ENCODE peak calls at places on chromosomes 13 and 19, in nine cellular contexts. U is HT1080; V is heart left ventricle; T is AG10803; J is ecto neural progenitor cell; P is NCI-H1092; Q is naive thymus-derived CD4-positive, alpha-beta T cell; H is stimulated activated CD8-positive, alpha-beta memory T cell treated with anti-CD3 and anti-CD28 coated beads, Interleukin-4, amount 100 ng/mL, for 1 hour; E is GM13976. W is an unnamed sample.

GRCh38 chr19:771332-771785 is 20.4 kb downstream of the MISP start:
- DNase-seq in T (peak), H (no peak), U (peak), P (no peak), V (no peak), E (peak), Q (no peak), J (no peak), W (no peak)

GRCh38 chr13:97369269-97369893 is 64.6 kb upstream of the RAP2A start:
- DNase-seq in H (no peak), E (peak), U (peak), J (no peak), Q (no peak), V (no peak), T (no peak), P (no peak), W (no peak)

GRCh38 chr19:18790566-18791314 is at the start of gene COMP:
- DNase-seq in T (no peak), J (peak), P (no peak), Q (no peak), E (no peak), H (no peak), V (no peak), U (no peak), W (no peak)

GRCh38 chr13:110713981-110714797 is 689 bp downstream of the ING1 start:
- DNase-seq in T (no peak), Q (peak), J (peak), U (no peak), H (peak), P (peak), E (peak), V (peak), W (no peak)

GRCh38 chr19:55451522-55452380 is 8.7 kb upstream of the SHISA7 start:
- DNase-seq in H (no peak), J (peak), P (no peak), V (no peak), E (no peak), U (no peak), Q (no peak), T (no peak), W (no peak)

GRCh38 chr19:41915248-41916032 is 12.8 kb downstream of the ERFL start:
- DNase-seq in H (no peak), T (no peak), U (no peak), P (no peak), Q (no peak), V (no peak), J (no peak), E (no peak), W (no peak)

GRCh38 chr19:18044825-18045304 is 36.9 kb downstream of the ARRDC2 start:
- DNase-seq in U (no peak), V (peak), H (peak), J (no peak), Q (peak), T (peak), P (peak), E (peak), W (peak)

GRCh38 chr19:13033244-13033643 is 38.0 kb downstream of the NFIX start:
- DNase-seq in V (no peak), P (no peak), Q (no peak), H (no peak), T (peak), U (no peak), E (no peak), J (no peak), W (no peak)

GRCh38 chr19:39824143-39825092 is 9.5 kb downstream of the DYRK1B start:
- DNase-seq in J (peak), Q (peak), T (peak), U (no peak), H (peak), V (peak), E (peak), P (peak), W (peak)

GRCh38 chr13:104140557-104140956 is 1074.3 kb upstream of the SLC10A2 start:
- DNase-seq in J (no peak), Q (no peak), P (peak), V (no peak), T (no peak), U (peak), H (no peak), E (no peak), W (no peak)

GRCh38 chr13:95267662-95268369 is 33.4 kb downstream of the ABCC4 start:
- DNase-seq in T (peak), E (no peak), P (peak), Q (no peak), U (peak), J (no peak), V (no peak), H (no peak), W (no peak)

GRCh38 chr19:40257096-40257517 is 28.0 kb downstream of the AKT2 start:
- DNase-seq in U (no peak), P (no peak), J (no peak), H (no peak), E (no peak), V (peak), Q (no peak), T (no peak), W (no peak)

GRCh38 chr19:14550201-14550754 is 20.9 kb downstream of the TECR start:
- DNase-seq in T (no peak), Q (no peak), E (peak), H (no peak), U (no peak), V (no peak), P (peak), J (no peak), W (no peak)

GRCh38 chr13:107138468-107138867 is 570.5 kb upstream of the ARGLU1 start:
- DNase-seq in V (no peak), E (no peak), U (peak), T (no peak), Q (no peak), P (no peak), H (no peak), J (no peak), W (no peak)

GRCh38 chr19:1690570-1691307 is 38.3 kb upstream of the TCF3 start:
- DNase-seq in U (no peak), H (no peak), Q (peak), J (peak), E (peak), V (no peak), T (no peak), P (peak), W (no peak)

GRCh38 chr13:22198656-22199217 is 527.9 kb downstream of the FGF9 start:
- DNase-seq in U (no peak), H (no peak), P (no peak), V (no peak), Q (no peak), T (peak), J (no peak), E (no peak), W (no peak)

GRCh38 chr19:38868551-38868950 is 9.5 kb downstream of the RINL start:
- DNase-seq in Q (no peak), E (no peak), H (no peak), P (no peak), T (no peak), J (no peak), V (no peak), U (no peak), W (no peak)

GRCh38 chr13:98622926-98623325 is 46.0 kb upstream of the STK24 start:
- DNase-seq in V (no peak), H (no peak), J (no peak), U (no peak), T (no peak), E (no peak), P (no peak), Q (no peak), W (no peak)

GRCh38 chr13:26377038-26377437 is 123.1 kb downstream of the CDK8 start:
- DNase-seq in E (no peak), U (peak), H (no peak), V (no peak), T (peak), J (peak), P (no peak), Q (no peak), W (no peak)

GRCh38 chr13:74325106-74325505 is 190.9 kb upstream of the KLF12 start:
- DNase-seq in E (no peak), U (peak), V (peak), T (peak), P (peak), Q (no peak), H (no peak), J (no peak), W (no peak)

GRCh38 chr19:1156305-1156801 is 17.7 kb downstream of the SBNO2 start:
- DNase-seq in U (no peak), T (peak), Q (no peak), J (no peak), P (no peak), H (no peak), V (no peak), E (no peak), W (no peak)

GRCh38 chr19:33734913-33735312 is 61.8 kb upstream of the KCTD15 start:
- DNase-seq in U (no peak), P (peak), T (no peak), H (no peak), J (no peak), Q (no peak), V (peak), E (no peak), W (no peak)

GRCh38 chr13:112248909-112249592 is 127.1 kb upstream of the SPACA7 start:
- DNase-seq in V (no peak), J (peak), E (no peak), T (no peak), H (no peak), Q (no peak), P (peak), U (no peak), W (peak)

GRCh38 chr19:43983544-43983911 is 460 bp upstream of the ZNF155 start:
- DNase-seq in P (no peak), Q (no peak), J (no peak), T (no peak), H (no peak), V (no peak), E (no peak), U (no peak), W (no peak)

GRCh38 chr13:75458696-75459422 is 23.1 kb downstream of the TBC1D4 start:
- DNase-seq in V (peak), Q (no peak), E (peak), P (peak), T (no peak), U (no peak), H (no peak), J (no peak), W (peak)

GRCh38 chr13:38159710-38160109 is 189.9 kb upstream of the UFM1 start:
- DNase-seq in T (no peak), H (no peak), V (no peak), E (no peak), U (no peak), P (no peak), Q (no peak), J (no peak), W (no peak)

GRCh38 chr13:110950819-110951570 is 36.1 kb upstream of the ANKRD10 start:
- DNase-seq in E (no peak), T (no peak), J (no peak), U (no peak), H (no peak), Q (no peak), V (no peak), P (peak), W (no peak)

GRCh38 chr13:44132710-44133109 is 240.9 kb upstream of the SERP2 start:
- DNase-seq in U (peak), Q (no peak), J (no peak), T (peak), V (peak), E (no peak), H (no peak), P (no peak), W (no peak)

GRCh38 chr19:36060430-36060829 is 5.7 kb downstream of the WDR62 start:
- DNase-seq in T (peak), U (peak), E (peak), P (no peak), V (peak), H (no peak), Q (no peak), J (no peak), W (no peak)

GRCh38 chr19:33558846-33559245 is 37.3 kb upstream of the PEPD start:
- DNase-seq in Q (no peak), H (no peak), P (no peak), U (no peak), V (no peak), T (peak), E (no peak), J (no peak), W (no peak)

GRCh38 chr13:34223984-34224383 is 406.0 kb downstream of the RFC3 start:
- DNase-seq in E (no peak), H (no peak), V (no peak), P (no peak), J (no peak), U (peak), T (no peak), Q (no peak), W (no peak)

GRCh38 chr13:108679989-108680388 is 50.6 kb downstream of the MYO16 start:
- DNase-seq in E (no peak), T (no peak), P (no peak), Q (no peak), J (no peak), H (no peak), V (no peak), U (no peak), W (no peak)

GRCh38 chr13:112983042-112983305 is 14.0 kb downstream of the MCF2L start:
- DNase-seq in Q (no peak), V (no peak), T (no peak), E (no peak), H (no peak), U (no peak), P (no peak), J (no peak), W (no peak)

GRCh38 chr13:34391071-34391470 is 551.0 kb upstream of the NBEA start:
- DNase-seq in U (peak), H (no peak), V (no peak), T (peak), Q (no peak), P (no peak), J (no peak), E (no peak), W (no peak)

GRCh38 chr19:4425531-4425930 is 23.1 kb downstream of the CHAF1A start:
- DNase-seq in Q (no peak), T (peak), E (no peak), J (no peak), H (no peak), V (no peak), P (no peak), U (no peak), W (no peak)

GRCh38 chr13:24892844-24893243 is 128.9 kb downstream of the RNF17 start:
- DNase-seq in V (no peak), E (no peak), T (no peak), U (no peak), Q (no peak), J (no peak), H (no peak), P (no peak), W (no peak)

GRCh38 chr19:3547301-3547731 is 8.3 kb downstream of the TEKTIP1 start:
- DNase-seq in V (no peak), T (peak), J (no peak), P (no peak), H (no peak), Q (no peak), U (no peak), E (no peak), W (no peak)